ENCODE peak calls at places on chromosomes 4 and X, in five cellular contexts. E, F, B, J and D are unnamed samples.

GRCh38 chrX:41313419-41313818 is 20.5 kb upstream of the DDX3X start:
- DNase-seq in E (no peak), F (peak), B (no peak), J (no peak), D (peak)

GRCh38 chr4:146072381-146072780 is 103.1 kb upstream of the LSM6 start:
- DNase-seq in E (no peak), F (peak), B (no peak), J (no peak), D (peak)

GRCh38 chr4:52038109-52038912 is at the start of gene SGCB:
- DNase-seq in E (peak), F (peak), B (peak), J (peak), D (peak)

GRCh38 chr4:23733911-23734458 is 155.9 kb downstream of the PPARGC1A start:
- DNase-seq in E (no peak), F (no peak), B (no peak), J (no peak), D (no peak)

GRCh38 chrX:110600745-110601310 is 194.8 kb downstream of the CHRDL1 start:
- DNase-seq in E (peak), F (peak), B (no peak), J (no peak), D (no peak)

GRCh38 chr4:11605597-11605996 is 176.9 kb upstream of the HS3ST1 start:
- DNase-seq in E (no peak), F (peak), B (no peak), J (no peak), D (no peak)

GRCh38 chr4:174318829-174319764 is 35.4 kb downstream of the CEP44 start:
- DNase-seq in E (peak), F (peak), B (no peak), J (no peak), D (peak)

GRCh38 chr4:140382732-140383131 is 9.3 kb downstream of the SCOC start:
- DNase-seq in E (no peak), F (no peak), B (no peak), J (no peak), D (no peak)